ENCODE peak calls at places on chromosomes 5 and 9, in six cellular contexts. I is IMR-90, T is H9, R is neuronal stem cell, D is H1, J is trophoblast cell. N is an unnamed sample.

GRCh38 chr5:140570058-140570457 is 5.4 kb downstream of the SLC35A4 start:
- DNase-seq in I (no peak), T (no peak), R (no peak), D (no peak), J (no peak), N (no peak)

GRCh38 chr5:60161340-60161934 is 267.9 kb upstream of the PDE4D start:
- DNase-seq in I (peak; percentile 19), T (no peak), R (no peak), D (no peak), J (peak; percentile 48), N (peak; percentile 40)

GRCh38 chr5:13477118-13477737 is 467.3 kb downstream of the DNAH5 start:
- DNase-seq in I (peak; percentile 89), T (no peak), R (no peak), D (no peak), J (peak; percentile 96), N (peak; percentile 50)

GRCh38 chr9:110638381-110638954 is 30.1 kb upstream of the MUSK start:
- DNase-seq in I (peak; percentile 54), T (no peak), R (no peak), D (no peak), J (peak; percentile 31), N (peak; percentile 44)

GRCh38 chr5:149853019-149853648 is 91.5 kb downstream of the PDE6A start:
- DNase-seq in I (peak; percentile 77), T (peak; percentile 81), R (peak; percentile 80), D (peak; percentile 81), J (peak; percentile 81), N (peak; percentile 72)

GRCh38 chr9:137411670-137412380 is 11.1 kb downstream of the EXD3 start:
- DNase-seq in I (peak; percentile 94), T (peak; percentile 18), R (no peak), D (no peak), J (peak; percentile 52), N (peak; percentile 86)

GRCh38 chr5:146643805-146644204 is 127.8 kb upstream of the GPR151 start:
- DNase-seq in I (no peak), T (no peak), R (no peak), D (no peak), J (no peak), N (no peak)

GRCh38 chr9:132646726-132647125 is 23.1 kb downstream of the DDX31 start:
- DNase-seq in I (peak; percentile 7), T (no peak), R (no peak), D (no peak), J (no peak), N (peak; percentile 41)

GRCh38 chr9:19493174-19493811 is 84.5 kb downstream of the ACER2 start:
- DNase-seq in I (peak; percentile 78), T (peak; percentile 64), R (peak; percentile 67), D (peak; percentile 78), J (peak; percentile 84), N (peak; percentile 57)

GRCh38 chr5:176772271-176773210 is 37.8 kb upstream of the UNC5A start:
- DNase-seq in I (no peak), T (peak; percentile 17), R (no peak), D (peak; percentile 33), J (no peak), N (no peak)

GRCh38 chr5:131773805-131774204 is 23.0 kb downstream of the FNIP1 start:
- DNase-seq in I (no peak), T (no peak), R (no peak), D (no peak), J (no peak), N (no peak)

GRCh38 chr5:33370135-33370472 is 70.7 kb upstream of the TARS1 start:
- DNase-seq in I (peak; percentile 99), T (no peak), R (no peak), D (no peak), J (no peak), N (peak; percentile 82)

GRCh38 chr5:103624035-103624461 is 61.5 kb upstream of the NUDT12 start:
- DNase-seq in I (peak; percentile 78), T (no peak), R (no peak), D (no peak), J (no peak), N (peak; percentile 88)

GRCh38 chr9:113775714-113776113 is 100.4 kb upstream of the ZNF618 start:
- DNase-seq in I (no peak), T (no peak), R (no peak), D (no peak), J (peak; percentile 6), N (no peak)

GRCh38 chr5:79225026-79225425 is 10.9 kb upstream of the JMY start:
- DNase-seq in I (peak; percentile 82), T (no peak), R (no peak), D (no peak), J (peak; percentile 25), N (no peak)

GRCh38 chr9:26066237-26066636 is 388.0 kb upstream of the TUSC1 start:
- DNase-seq in I (no peak), T (no peak), R (no peak), D (no peak), J (no peak), N (no peak)

GRCh38 chr9:26058111-26058895 is 380.1 kb upstream of the TUSC1 start:
- DNase-seq in I (no peak), T (no peak), R (no peak), D (no peak), J (no peak), N (no peak)

DNA sequence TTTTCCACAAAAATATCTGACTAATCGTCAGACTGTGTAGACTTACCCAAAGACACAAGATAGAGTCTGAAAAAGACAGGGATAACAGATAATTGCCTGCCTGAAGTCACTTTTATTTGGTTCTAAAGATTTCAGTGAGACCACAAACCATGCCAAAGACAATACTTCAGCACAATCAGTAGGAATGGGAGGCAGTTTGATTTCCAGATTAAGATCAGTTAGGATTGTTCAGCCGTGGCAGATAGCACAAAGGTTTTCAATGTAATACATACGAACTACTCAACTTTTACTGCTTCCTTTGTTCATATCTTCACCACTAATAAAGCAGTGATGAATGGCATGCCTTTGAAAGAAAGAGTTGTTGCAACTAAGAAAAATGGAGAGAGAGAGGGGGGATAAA is 383.9 kb upstream of the TUSC1 start:
- DNase-seq in I (no peak), T (no peak), R (no peak), D (no peak), J (no peak), N (no peak)
- H4K91ac ChIP-seq in I (no peak overlapping the region), T (no peak overlapping the region), R (no peak overlapping the region), D (no peak overlapping the region), J (no peak overlapping the region), N (no peak overlapping the region)

DNA sequence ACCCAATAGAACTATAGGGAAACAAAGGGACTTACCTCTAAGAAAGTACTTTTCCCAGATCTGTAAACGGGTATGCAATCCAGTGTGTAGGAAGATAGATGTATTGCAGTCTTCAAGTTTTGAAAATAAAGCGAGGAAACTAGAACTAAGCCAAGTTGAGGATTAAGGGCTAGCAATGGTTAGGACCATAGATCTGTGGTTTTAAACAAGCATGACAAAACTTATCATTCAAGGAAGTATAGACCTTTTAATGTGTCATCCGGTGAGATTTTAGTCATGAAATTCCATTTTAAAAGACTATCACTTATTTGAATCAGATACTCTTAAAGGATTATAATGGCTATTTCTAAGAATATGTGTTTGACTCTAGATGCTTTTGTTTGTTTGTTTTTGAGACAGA is 20.5 kb downstream of the CD274 start:
- DNase-seq in I (no peak), T (no peak), R (no peak), D (no peak), J (no peak), N (no peak)
- H4K91ac ChIP-seq in I (no peak overlapping the region), T (no peak overlapping the region), R (no peak overlapping the region), D (no peak overlapping the region), J (no peak overlapping the region), N (no peak overlapping the region)

GRCh38 chr5:89233462-89233861 is 350.5 kb upstream of the MEF2C start:
- DNase-seq in I (no peak), T (no peak), R (no peak), D (no peak), J (no peak), N (no peak)
- H4K91ac ChIP-seq in I (no peak overlapping the region), T (no peak overlapping the region), R (no peak overlapping the region), D (no peak overlapping the region), J (no peak overlapping the region), N (no peak overlapping the region)

GRCh38 chr9:93520523-93520922 is 55.9 kb upstream of the PHF2 start:
- DNase-seq in I (no peak), T (no peak), R (no peak), D (no peak), J (no peak), N (no peak)
- H4K91ac ChIP-seq in I (no peak overlapping the region), T (no peak overlapping the region), R (no peak overlapping the region), D (no peak overlapping the region), J (no peak overlapping the region), N (no peak overlapping the region)

DNA sequence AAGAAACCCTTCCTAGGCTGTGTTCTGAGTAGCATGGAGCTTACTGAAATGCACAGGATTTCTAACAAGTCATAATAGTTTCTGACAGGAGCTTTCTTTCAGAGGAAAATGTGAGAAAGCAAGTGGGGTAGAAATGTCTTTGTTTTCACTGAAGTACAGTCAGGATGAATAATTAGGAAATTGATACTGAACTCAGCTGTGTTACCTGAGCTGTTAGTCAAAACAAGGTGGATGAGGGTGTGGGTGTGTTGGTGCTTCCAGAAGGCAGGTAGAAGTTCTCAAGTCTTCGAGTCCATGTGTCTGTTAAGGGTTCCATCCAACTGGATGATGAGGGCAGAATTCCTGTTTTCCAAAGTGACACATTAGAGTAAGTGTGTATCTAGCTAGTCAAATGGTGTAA is 122.4 kb downstream of the BASP1 start:
- DNase-seq in I (no peak), T (no peak), R (no peak), D (no peak), J (no peak), N (no peak)
- H4K91ac ChIP-seq in I (no peak overlapping the region), T (no peak overlapping the region), R (no peak overlapping the region), D (no peak overlapping the region), J (no peak overlapping the region), N (no peak overlapping the region)

GRCh38 chr5:138775034-138775433 is 21.8 kb downstream of the CTNNA1 start:
- DNase-seq in I (no peak), T (no peak), R (no peak), D (no peak), J (peak; percentile 76), N (no peak)
- H4K91ac ChIP-seq in I (no peak overlapping the region), T (no peak overlapping the region), R (no peak overlapping the region), D (no peak overlapping the region), J (no peak overlapping the region), N (no peak overlapping the region)

DNA sequence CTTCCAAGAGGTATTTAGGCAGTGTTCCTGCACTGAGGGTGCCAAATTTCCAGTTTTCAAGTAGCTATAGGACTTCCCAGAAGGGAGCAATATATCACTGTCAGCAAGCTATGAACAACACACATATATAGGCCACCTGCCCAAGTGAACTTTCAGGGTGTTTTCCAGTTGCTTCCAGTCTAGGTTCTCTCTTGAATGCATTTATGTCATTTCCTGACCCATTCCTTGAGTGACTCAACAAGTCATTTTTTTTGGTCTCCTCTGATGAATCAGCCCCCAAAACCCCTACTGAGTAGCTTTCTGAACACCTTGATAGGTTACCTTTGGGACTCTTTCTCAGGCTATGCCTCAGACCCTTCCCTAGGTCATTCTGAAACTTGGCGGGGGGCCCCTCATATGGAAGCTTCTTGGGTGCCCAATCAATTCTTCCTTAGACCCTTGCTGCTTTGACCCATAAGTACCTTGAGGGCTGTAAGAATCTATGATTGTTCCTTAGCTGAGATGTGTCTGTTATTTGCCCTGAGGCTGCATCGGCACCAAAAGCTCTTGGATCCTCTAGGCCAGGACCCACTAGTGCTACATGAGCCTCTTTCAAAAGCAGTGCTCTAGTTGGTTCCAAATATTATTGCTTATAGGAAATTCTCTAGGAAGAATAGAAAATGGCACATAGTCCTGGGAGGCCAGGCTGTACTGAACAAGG is 12.4 kb downstream of the DNAJB5 start:
- DNase-seq in I (peak; percentile 50), T (no peak), R (no peak), D (no peak), J (peak; percentile 81), N (no peak)
- H4K91ac ChIP-seq in I (no peak overlapping the region), T (no peak overlapping the region), R (no peak overlapping the region), D (no peak overlapping the region), J (no peak overlapping the region), N (no peak overlapping the region)

N was measured in mesenchymal stem cell.